ENCODE peak calls at places on chromosomes 3 and 15, in four cellular contexts. W is stimulated activated CD8-positive, alpha-beta memory T cell treated with anti-CD3 and anti-CD28 coated beads, Interleukin-12 subunit alpha, Interleukin-12 subunit beta, amount 100 ng/mL, for 1 hour; S is choroid plexus epithelial cell; C is activated effector memory CD4-positive, alpha-beta T cell treated with Interleukin-2 at 50 U/mL for 16 hours. F is an unnamed sample.

GRCh38 chr3:46667657-46668056 is 25.8 kb downstream of the ALS2CL start:
- DNase-seq in C (no peak), S (no peak), W (no peak), F (no peak)

GRCh38 chr3:84967767-84968581 is 9.2 kb downstream of the CADM2 start:
- DNase-seq in C (no peak), W (no peak), S (peak; percentile 63), F (no peak)

GRCh38 chr15:77959094-77959879 is 118.2 kb downstream of the TBC1D2B start:
- DNase-seq in C (peak; percentile 57), W (peak; percentile 61), S (peak; percentile 70), F (no peak)

GRCh38 chr3:149777414-149778214 is 14.7 kb downstream of the ANKUB1 start:
- DNase-seq in W (no peak), S (no peak), C (no peak), F (no peak)

GRCh38 chr15:43067717-43068461 is 37.9 kb downstream of the UBR1 start:
- DNase-seq in S (peak; percentile 20), C (no peak), W (no peak), F (no peak)

GRCh38 chr15:98899266-98900021 is 108.1 kb downstream of the PGPEP1L start:
- DNase-seq in C (no peak), W (no peak), S (no peak), F (no peak)

GRCh38 chr15:31322486-31322885 is 4.1 kb upstream of the KLF13 start:
- DNase-seq in C (no peak), W (no peak), S (no peak), F (no peak)

GRCh38 chr15:99453646-99454045 is 112.1 kb upstream of the MEF2A start:
- DNase-seq in C (no peak), S (no peak), W (no peak), F (no peak)

GRCh38 chr15:36529296-36530011 is 50.0 kb upstream of the CDIN1 start:
- DNase-seq in W (no peak), C (no peak), S (no peak), F (no peak)

GRCh38 chr3:89488800-89489580 is 381.6 kb downstream of the EPHA3 start:
- DNase-seq in C (no peak), W (no peak), S (peak; percentile 57), F (no peak)

GRCh38 chr3:65597225-65597951 is 441.3 kb downstream of the MAGI1 start:
- DNase-seq in C (no peak), W (no peak), S (no peak), F (peak; percentile 65)

GRCh38 chr15:63449711-63450110 is 54.7 kb upstream of the USP3 start:
- DNase-seq in W (no peak), S (no peak), C (no peak), F (no peak)

F was measured in DMS 273 treated with DMSO at 0.1 percent for 48 hours.